ENCODE peak calls at places on chromosomes 4 and X, in six cellular contexts. One of them, this sample, is unnamed.

GRCh38 chr4:79922011-79922410 is 151.0 kb downstream of the ANTXR2 start:
- DNase-seq in uterus: no peak
- DNase-seq in pancreas: no peak
- DNase-seq in Caco-2: no peak
- DNase-seq in heart right ventricle: no peak
- DNase-seq in mammary epithelial cell: no peak
- DNase-seq in this sample: no peak

GRCh38 chr4:81648576-81649272 is 177.0 kb upstream of the RASGEF1B start:
- DNase-seq in uterus: no peak
- DNase-seq in pancreas: no peak
- DNase-seq in Caco-2: no peak
- DNase-seq in heart right ventricle: no peak
- DNase-seq in mammary epithelial cell: no peak
- DNase-seq in this sample: peak

GRCh38 chrX:149494844-149495565 is 10.1 kb downstream of the IDS start:
- DNase-seq in uterus: no peak
- DNase-seq in pancreas: no peak
- DNase-seq in Caco-2: peak
- DNase-seq in heart right ventricle: no peak
- DNase-seq in mammary epithelial cell: peak
- DNase-seq in this sample: peak

GRCh38 chrX:150012647-150013046 is 74.4 kb upstream of the EOLA2 start:
- DNase-seq in uterus: no peak
- DNase-seq in pancreas: no peak
- DNase-seq in Caco-2: no peak
- DNase-seq in heart right ventricle: no peak
- DNase-seq in mammary epithelial cell: no peak
- DNase-seq in this sample: peak

GRCh38 chrX:93354651-93355050 is 318.7 kb downstream of the NAP1L3 start:
- DNase-seq in uterus: no peak
- DNase-seq in pancreas: no peak
- DNase-seq in Caco-2: no peak
- DNase-seq in heart right ventricle: no peak
- DNase-seq in mammary epithelial cell: no peak
- DNase-seq in this sample: no peak

GRCh38 chr4:93770201-93770600 is 58.4 kb upstream of the ATOH1 start:
- DNase-seq in uterus: no peak
- DNase-seq in pancreas: no peak
- DNase-seq in Caco-2: no peak
- DNase-seq in heart right ventricle: no peak
- DNase-seq in mammary epithelial cell: no peak
- DNase-seq in this sample: no peak

GRCh38 chrX:70970482-70970999 is 39.6 kb upstream of the SLC7A3 start:
- DNase-seq in uterus: no peak
- DNase-seq in pancreas: no peak
- DNase-seq in Caco-2: no peak
- DNase-seq in heart right ventricle: no peak
- DNase-seq in mammary epithelial cell: peak
- DNase-seq in this sample: peak

GRCh38 chr4:80409798-80410197 is 74.3 kb downstream of the CFAP299 start:
- DNase-seq in uterus: no peak
- DNase-seq in pancreas: no peak
- DNase-seq in Caco-2: no peak
- DNase-seq in heart right ventricle: no peak
- DNase-seq in mammary epithelial cell: no peak
- DNase-seq in this sample: no peak

GRCh38 chrX:44432641-44433040 is 89.2 kb upstream of the EFHC2 start:
- DNase-seq in uterus: no peak
- DNase-seq in pancreas: no peak
- DNase-seq in Caco-2: no peak
- DNase-seq in heart right ventricle: peak
- DNase-seq in mammary epithelial cell: no peak
- DNase-seq in this sample: peak

GRCh38 chrX:10326578-10326977 is 169.8 kb downstream of the CLCN4 start:
- DNase-seq in uterus: no peak
- DNase-seq in pancreas: no peak
- DNase-seq in Caco-2: peak
- DNase-seq in heart right ventricle: peak
- DNase-seq in mammary epithelial cell: no peak
- DNase-seq in this sample: peak

GRCh38 chr4:37244583-37245390 is at the start of gene NWD2:
- DNase-seq in uterus: no peak
- DNase-seq in pancreas: peak
- DNase-seq in Caco-2: peak
- DNase-seq in heart right ventricle: no peak
- DNase-seq in mammary epithelial cell: peak
- DNase-seq in this sample: peak

GRCh38 chr4:41205854-41206460 is 8.4 kb downstream of the APBB2 start:
- DNase-seq in uterus: no peak
- DNase-seq in pancreas: no peak
- DNase-seq in Caco-2: no peak
- DNase-seq in heart right ventricle: no peak
- DNase-seq in mammary epithelial cell: no peak
- DNase-seq in this sample: no peak

GRCh38 chr4:167986044-167986443 is 106.3 kb upstream of the ANXA10 start:
- DNase-seq in uterus: no peak
- DNase-seq in pancreas: no peak
- DNase-seq in Caco-2: no peak
- DNase-seq in heart right ventricle: no peak
- DNase-seq in mammary epithelial cell: no peak
- DNase-seq in this sample: no peak

GRCh38 chr4:125719987-125720386 is 405.2 kb downstream of the FAT4 start:
- DNase-seq in uterus: no peak
- DNase-seq in pancreas: no peak
- DNase-seq in Caco-2: no peak
- DNase-seq in heart right ventricle: no peak
- DNase-seq in mammary epithelial cell: no peak
- DNase-seq in this sample: peak

GRCh38 chr4:139767585-139767984 is 102.0 kb downstream of the MGST2 start:
- DNase-seq in uterus: no peak
- DNase-seq in pancreas: no peak
- DNase-seq in Caco-2: no peak
- DNase-seq in heart right ventricle: no peak
- DNase-seq in mammary epithelial cell: no peak
- DNase-seq in this sample: no peak

GRCh38 chr4:139770361-139770760 is 104.7 kb downstream of the MGST2 start:
- DNase-seq in uterus: peak
- DNase-seq in pancreas: no peak
- DNase-seq in Caco-2: no peak
- DNase-seq in heart right ventricle: peak
- DNase-seq in mammary epithelial cell: no peak
- DNase-seq in this sample: no peak

GRCh38 chr4:139769355-139769754 is 103.7 kb downstream of the MGST2 start:
- DNase-seq in uterus: no peak
- DNase-seq in pancreas: no peak
- DNase-seq in Caco-2: no peak
- DNase-seq in heart right ventricle: no peak
- DNase-seq in mammary epithelial cell: no peak
- DNase-seq in this sample: no peak

GRCh38 chr4:139768366-139768765 is 102.7 kb downstream of the MGST2 start:
- DNase-seq in uterus: no peak
- DNase-seq in pancreas: no peak
- DNase-seq in Caco-2: no peak
- DNase-seq in heart right ventricle: no peak
- DNase-seq in mammary epithelial cell: no peak
- DNase-seq in this sample: no peak

DNA sequence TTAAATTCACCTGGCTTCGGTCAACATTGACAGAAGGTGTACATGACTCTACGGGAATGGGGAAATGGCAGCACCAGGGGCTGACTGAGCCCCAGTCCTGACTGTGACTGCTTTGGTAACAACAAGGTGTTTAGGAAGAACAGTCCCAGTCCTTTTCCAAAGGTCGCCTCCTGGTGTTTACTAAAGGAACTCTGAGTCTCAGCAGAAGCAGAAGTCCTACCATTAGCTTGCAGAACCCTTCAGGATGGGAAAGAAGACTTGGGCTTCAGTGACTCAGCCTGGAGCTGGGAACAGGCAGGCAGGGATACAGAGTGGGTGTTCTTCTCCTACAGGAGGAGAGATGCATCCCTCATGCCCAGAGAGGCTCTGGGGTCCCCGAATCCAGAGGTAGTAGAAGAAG is 103.3 kb downstream of the MGST2 start:
- DNase-seq in uterus: no peak
- DNase-seq in pancreas: no peak
- DNase-seq in Caco-2: peak
- DNase-seq in heart right ventricle: no peak
- DNase-seq in mammary epithelial cell: no peak
- DNase-seq in this sample: peak
- TF ChIP-seq CTCF in uterus: no peak
- TF ChIP-seq CTCF in pancreas: no peak
- TF ChIP-seq CTCF in Caco-2: peak
- TF ChIP-seq CTCF in heart right ventricle: no peak
- TF ChIP-seq CTCF in mammary epithelial cell: no peak
- TF ChIP-seq CTCF in this sample: peak

DNA sequence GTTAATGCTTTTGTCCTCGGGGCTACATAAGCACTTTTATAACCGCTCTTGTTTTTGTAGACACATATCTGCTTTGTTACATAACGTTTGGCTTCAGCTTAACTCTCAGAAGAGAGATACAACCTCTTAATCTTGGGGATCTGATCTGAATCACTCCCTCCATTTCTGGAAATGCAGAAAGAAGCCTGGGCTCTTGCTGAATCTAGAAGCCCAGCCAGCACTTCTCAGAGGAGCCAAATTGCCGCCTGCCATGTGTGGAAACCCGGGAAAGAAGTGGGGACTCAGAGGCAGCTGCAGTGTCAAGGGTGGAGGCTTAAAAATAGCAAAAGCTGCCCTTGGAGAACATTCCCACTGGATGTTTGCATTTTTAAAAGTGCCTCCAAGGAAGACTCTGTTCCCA is 69.3 kb upstream of the LDB2 start:
- DNase-seq in uterus: peak
- DNase-seq in pancreas: no peak
- DNase-seq in Caco-2: no peak
- DNase-seq in heart right ventricle: peak
- DNase-seq in mammary epithelial cell: no peak
- DNase-seq in this sample: peak
- H3K4me3 ChIP-seq in uterus: no peak
- H3K4me3 ChIP-seq in pancreas: no peak
- H3K4me3 ChIP-seq in Caco-2: no peak
- H3K4me3 ChIP-seq in heart right ventricle: no peak
- H3K4me3 ChIP-seq in mammary epithelial cell: no peak
- H3K4me3 ChIP-seq in this sample: no peak

GRCh38 chr4:55635760-55636621 is at the start of gene NMU:
- DNase-seq in uterus: no peak
- DNase-seq in pancreas: peak
- DNase-seq in Caco-2: peak
- DNase-seq in heart right ventricle: peak
- DNase-seq in mammary epithelial cell: peak
- DNase-seq in this sample: no peak
- TF ChIP-seq CTCF in uterus: no peak
- TF ChIP-seq CTCF in pancreas: no peak
- TF ChIP-seq CTCF in Caco-2: no peak
- TF ChIP-seq CTCF in heart right ventricle: no peak
- TF ChIP-seq CTCF in mammary epithelial cell: no peak
- TF ChIP-seq CTCF in this sample: no peak

GRCh38 chrX:38009641-38010040 is 3.3 kb downstream of the SYTL5 start:
- DNase-seq in uterus: no peak
- DNase-seq in pancreas: no peak
- DNase-seq in Caco-2: no peak
- DNase-seq in heart right ventricle: no peak
- DNase-seq in mammary epithelial cell: no peak
- DNase-seq in this sample: no peak

GRCh38 chrX:38008658-38009057 is 2.3 kb downstream of the SYTL5 start:
- DNase-seq in uterus: no peak
- DNase-seq in pancreas: no peak
- DNase-seq in Caco-2: no peak
- DNase-seq in heart right ventricle: no peak
- DNase-seq in mammary epithelial cell: no peak
- DNase-seq in this sample: no peak

GRCh38 chrX:38004046-38004445 is 2.3 kb upstream of the SYTL5 start:
- DNase-seq in uterus: no peak
- DNase-seq in pancreas: no peak
- DNase-seq in Caco-2: no peak
- DNase-seq in heart right ventricle: no peak
- DNase-seq in mammary epithelial cell: no peak
- DNase-seq in this sample: peak

GRCh38 chrX:38006283-38006682 is at the start of gene SYTL5:
- DNase-seq in uterus: no peak
- DNase-seq in pancreas: no peak
- DNase-seq in Caco-2: peak
- DNase-seq in heart right ventricle: no peak
- DNase-seq in mammary epithelial cell: peak
- DNase-seq in this sample: peak

DNA sequence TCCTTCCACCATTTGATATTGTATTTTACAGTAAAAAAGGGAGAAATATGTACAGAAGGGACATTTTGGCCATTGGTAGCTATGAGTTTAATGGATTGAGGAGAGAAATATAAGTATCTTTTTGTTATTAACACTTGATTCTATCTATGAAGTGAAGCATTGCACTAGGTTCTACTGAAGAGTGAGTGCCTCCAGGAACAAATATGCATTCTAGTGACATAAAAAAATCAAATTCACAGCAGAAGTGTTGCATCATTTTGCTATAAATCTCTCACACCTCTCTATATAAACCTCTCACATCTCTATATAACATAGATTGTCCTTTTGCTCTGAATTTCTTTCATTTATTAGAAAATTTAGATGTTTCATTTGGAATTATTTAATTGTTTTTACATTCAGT is 425 bp downstream of the SYTL5 start:
- DNase-seq in uterus: no peak
- DNase-seq in pancreas: no peak
- DNase-seq in Caco-2: no peak
- DNase-seq in heart right ventricle: no peak
- DNase-seq in mammary epithelial cell: no peak
- DNase-seq in this sample: no peak
- H3K4me3 ChIP-seq in uterus: no peak
- H3K4me3 ChIP-seq in pancreas: no peak
- H3K4me3 ChIP-seq in Caco-2: peak
- H3K4me3 ChIP-seq in heart right ventricle: no peak
- H3K4me3 ChIP-seq in mammary epithelial cell: no peak
- H3K4me3 ChIP-seq in this sample: no peak